ENCODE peak calls at places on chromosomes 5 and 9, in eight cellular contexts. D is breast epithelium; N is heart left ventricle; W is fibroblast of lung; H is CD4-positive, CD25-positive, alpha-beta regulatory T cell; Q is CD8-positive, alpha-beta T cell; K is hepatocyte; Y is left lung. T is an unnamed sample. For H3K9me3 and H3K4me1, the result is how much of the 10 kb centered on the place peaks cover.

GRCh38 chr9:115595951-115596742 is 478.2 kb upstream of the TNC start:
- DNase-seq in Q (no peak), Y (no peak), W (peak), H (no peak), K (no peak), N (no peak), D (no peak), T (no peak)

GRCh38 chr5:94884294-94884693 is 265.8 kb downstream of the SLF1 start:
- DNase-seq in H (no peak), Y (no peak), N (no peak), K (no peak), W (no peak), D (no peak), Q (no peak), T (no peak)

GRCh38 chr5:103891151-103891550 is 328.6 kb upstream of the NUDT12 start:
- DNase-seq in Q (no peak), H (no peak), K (no peak), D (no peak), Y (no peak), N (no peak), W (peak), T (no peak)

GRCh38 chr9:77018058-77019009 is 1.1 kb upstream of the FOXB2 start:
- DNase-seq in H (no peak), N (no peak), Q (no peak), D (no peak), Y (no peak), K (no peak), W (no peak), T (no peak)

GRCh38 chr9:106286249-106286648 is 576.7 kb upstream of the ZNF462 start:
- DNase-seq in Q (no peak), D (no peak), K (peak), W (peak), Y (no peak), H (no peak), N (no peak), T (peak)

GRCh38 chr9:123814526-123814925 is 115.4 kb downstream of the DENND1A start:
- DNase-seq in H (no peak), D (no peak), N (no peak), Q (no peak), K (no peak), Y (no peak), W (no peak), T (no peak)

GRCh38 chr5:28927559-28928326 is 1889.4 kb upstream of the CDH9 start:
- DNase-seq in N (no peak), Q (no peak), D (no peak), H (no peak), K (no peak), Y (peak), W (no peak), T (no peak)

GRCh38 chr5:138077064-138077696 is 6.7 kb upstream of the WNT8A start:
- DNase-seq in D (no peak), Y (no peak), N (no peak), K (peak), Q (peak), W (peak), H (peak), T (peak)

GRCh38 chr9:76733096-76733495 is 31.1 kb upstream of the PCA3 start:
- DNase-seq in D (no peak), W (no peak), H (no peak), Y (no peak), N (no peak), Q (no peak), K (no peak), T (no peak)

GRCh38 chr9:86034863-86035734 is 64.3 kb downstream of the GOLM1 start:
- DNase-seq in W (peak), H (peak), Q (no peak), D (no peak), K (peak), Y (no peak), N (no peak), T (peak)

GRCh38 chr5:173765030-173765644 is 123.0 kb upstream of the CPEB4 start:
- DNase-seq in H (no peak), D (no peak), Q (no peak), Y (no peak), W (no peak), N (no peak), K (no peak), T (no peak)

GRCh38 chr9:130053504-130054427 is at the start of gene GPR107:
- DNase-seq in Q (peak), D (peak), N (peak), K (peak), Y (peak), H (peak), W (peak), T (peak)

GRCh38 chr9:37156781-37157356 is 36.5 kb downstream of the ZCCHC7 start:
- DNase-seq in N (no peak), Q (no peak), H (no peak), D (no peak), K (no peak), W (no peak), Y (no peak), T (no peak)

GRCh38 chr9:137241490-137242328 is 622 bp downstream of the TUBB4B start:
- DNase-seq in N (peak), H (peak), Y (peak), W (peak), Q (peak), D (no peak), K (peak), T (no peak)

GRCh38 chr9:98097836-98098235 is 21.2 kb downstream of the TRIM14 start:
- DNase-seq in K (peak), Y (no peak), Q (no peak), W (no peak), H (peak), N (no peak), D (peak), T (no peak)

GRCh38 chr9:26870292-26870691 is 22.3 kb downstream of the CAAP1 start:
- DNase-seq in H (no peak), D (no peak), K (peak), N (no peak), W (no peak), Y (no peak), Q (no peak), T (no peak)

GRCh38 chr5:134874831-134875655 is 872 bp downstream of the TXNDC15 start:
- DNase-seq in Y (no peak), D (no peak), H (peak), N (peak), W (peak), Q (no peak), K (peak), T (peak)

GRCh38 chr9:73074176-73074708 is 77.4 kb upstream of the ANXA1 start:
- DNase-seq in H (no peak), Q (no peak), W (no peak), N (no peak), K (no peak), Y (no peak), D (no peak), T (no peak)

GRCh38 chr9:91746904-91747303 is 203.1 kb downstream of the ROR2 start:
- DNase-seq in W (peak), N (no peak), H (no peak), Y (no peak), K (peak), Q (no peak), D (no peak), T (no peak)

GRCh38 chr5:133154274-133155088 is 102.7 kb downstream of the HSPA4 start:
- DNase-seq in D (no peak), N (no peak), Y (no peak), W (no peak), K (no peak), H (no peak), Q (no peak), T (no peak)

GRCh38 chr5:59002162-59002825 is 419.4 kb downstream of the RAB3C start:
- DNase-seq in Y (no peak), K (no peak), D (no peak), N (no peak), Q (no peak), W (no peak), H (no peak), T (no peak)

GRCh38 chr9:96884443-96884842 is 30.1 kb upstream of the ZNF782 start:
- DNase-seq in D (no peak), H (no peak), Y (no peak), W (peak), N (no peak), Q (no peak), K (peak), T (no peak)

GRCh38 chr9:94140791-94141790 is 56.8 kb downstream of the PTPDC1 start:
- DNase-seq in H (no peak), K (no peak), N (peak), D (no peak), Y (no peak), Q (no peak), W (peak), T (no peak)

GRCh38 chr9:35035851-35036701 is 36.3 kb downstream of the VCP start:
- DNase-seq in D (no peak), N (peak), Q (no peak), Y (peak), K (no peak), W (peak), H (peak), T (no peak)

GRCh38 chr5:67215592-67216471 is 19.2 kb upstream of the CD180 start:
- DNase-seq in Q (peak), Y (peak), N (peak), W (peak), K (peak), H (peak), D (peak), T (no peak)

DNA sequence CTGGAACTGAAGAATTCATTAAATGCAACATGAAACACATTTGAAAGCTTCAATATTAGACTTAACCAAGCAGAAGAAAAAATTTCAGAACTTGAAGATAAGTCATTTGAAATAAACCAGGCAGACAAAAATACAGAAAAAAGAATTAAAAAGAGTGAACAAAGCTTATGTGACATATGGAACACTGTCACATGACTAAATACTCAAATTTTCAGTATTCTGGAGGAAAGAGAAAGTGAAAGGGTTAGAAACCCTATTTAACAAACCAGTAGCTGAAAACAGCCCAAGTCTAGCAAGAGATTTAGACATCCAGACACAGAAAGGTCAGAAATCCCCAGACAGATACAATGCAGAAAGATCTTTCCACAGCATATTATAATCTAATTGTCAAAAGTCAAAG is 37.1 kb upstream of the SH3TC2 start:
- DNase-seq in D (no peak), Q (no peak), K (no peak), H (peak), N (no peak), W (no peak), Y (no peak), T (no peak)
- H3K9me3 ChIP-seq in D (under half), Q (under half), K (under half), H (under half), N (under half), W (under half), Y (under half), T (under half)

GRCh38 chr9:113525831-113526230 is 62.3 kb downstream of the RGS3 start:
- DNase-seq in W (no peak), N (peak), H (no peak), Y (no peak), Q (no peak), D (no peak), K (no peak), T (no peak)
- H3K4me1 ChIP-seq in W (under half), N (half or more), H (under half), Y (under half), Q (half or more), D (under half), K (half or more), T (under half)

DNA sequence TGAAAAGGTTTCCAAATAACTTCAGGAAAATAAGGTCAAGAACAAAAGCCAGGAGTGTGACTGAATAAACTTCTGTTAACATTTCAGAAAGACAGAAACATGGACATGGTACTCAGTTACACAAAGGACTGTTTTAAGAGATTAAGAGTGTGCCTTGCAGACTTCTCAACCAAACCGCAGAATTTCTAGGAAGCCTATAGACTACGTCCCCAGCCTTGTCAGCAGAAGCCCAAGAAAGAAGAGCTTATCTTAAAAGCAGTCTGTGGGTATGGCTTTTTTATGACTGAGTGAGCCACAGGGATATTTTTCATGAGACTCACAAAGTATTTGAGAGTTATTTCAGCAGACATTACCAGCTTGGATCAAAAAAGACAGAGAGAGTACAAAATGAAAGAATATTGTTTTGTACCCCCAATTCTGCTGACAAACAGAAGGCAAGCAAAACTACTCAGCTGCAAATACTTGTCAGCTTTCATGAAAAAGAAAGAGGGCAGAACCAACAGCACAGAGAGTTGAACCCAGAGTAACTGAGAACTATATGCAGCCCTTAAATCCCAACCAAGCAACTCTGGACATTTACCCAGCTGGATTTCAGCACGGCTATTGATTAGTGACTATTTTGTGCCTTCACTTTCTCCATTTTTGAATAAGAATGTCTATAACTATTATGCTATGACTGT is 711.0 kb upstream of the CTNND2 start:
- DNase-seq in K (no peak), D (no peak), N (no peak), W (no peak), H (no peak), Q (no peak), Y (no peak), T (no peak)
- H3K9me3 ChIP-seq in K (under half), D (under half), N (under half), W (under half), H (under half), Q (under half), Y (half or more), T (under half)

GRCh38 chr5:157026789-157027424 is 32.0 kb downstream of the HAVCR1 start:
- DNase-seq in N (no peak), Y (no peak), K (peak), D (no peak), W (no peak), H (peak), Q (no peak), T (peak)

GRCh38 chr5:157029457-157029856 is 29.5 kb downstream of the HAVCR1 start:
- DNase-seq in W (no peak), Q (no peak), Y (no peak), D (no peak), N (no peak), K (no peak), H (no peak), T (no peak)

GRCh38 chr5:157024213-157024959 is 34.5 kb downstream of the HAVCR1 start:
- DNase-seq in W (no peak), N (no peak), Q (no peak), K (no peak), Y (no peak), H (no peak), D (no peak), T (no peak)

GRCh38 chr5:157022002-157022401 is 36.9 kb downstream of the HAVCR1 start:
- DNase-seq in W (no peak), N (no peak), D (no peak), Q (no peak), H (no peak), K (no peak), Y (no peak), T (no peak)

GRCh38 chr5:157025093-157025698 is 33.7 kb downstream of the HAVCR1 start:
- DNase-seq in K (no peak), D (no peak), Q (peak), W (no peak), N (no peak), H (peak), Y (no peak), T (no peak)
- H3K4me1 ChIP-seq in K (under half), D (under half), Q (under half), W (under half), N (under half), H (under half), Y (under half), T (under half)

GRCh38 chr5:2703041-2703440 is 48.4 kb downstream of the IRX2 start:
- DNase-seq in N (no peak), Q (no peak), Y (no peak), W (no peak), K (no peak), H (no peak), D (no peak), T (no peak)

GRCh38 chr5:2703615-2704014 is 47.9 kb downstream of the IRX2 start:
- DNase-seq in N (no peak), H (no peak), W (no peak), D (no peak), Y (no peak), Q (no peak), K (no peak), T (no peak)

GRCh38 chr5:2705861-2706260 is 45.6 kb downstream of the IRX2 start:
- DNase-seq in H (no peak), N (no peak), Y (no peak), K (no peak), D (no peak), W (no peak), Q (no peak), T (no peak)

GRCh38 chr5:2704111-2704510 is 47.4 kb downstream of the IRX2 start:
- DNase-seq in H (no peak), D (no peak), K (no peak), Q (no peak), W (no peak), N (no peak), Y (no peak), T (no peak)

GRCh38 chr5:2704806-2705645 is 46.5 kb downstream of the IRX2 start:
- DNase-seq in N (no peak), D (no peak), K (no peak), Y (no peak), Q (no peak), H (no peak), W (no peak), T (no peak)
- H3K9me3 ChIP-seq in N (under half), D (under half), K (under half), Y (under half), Q (under half), H (under half), W (under half), T (under half)

DNA sequence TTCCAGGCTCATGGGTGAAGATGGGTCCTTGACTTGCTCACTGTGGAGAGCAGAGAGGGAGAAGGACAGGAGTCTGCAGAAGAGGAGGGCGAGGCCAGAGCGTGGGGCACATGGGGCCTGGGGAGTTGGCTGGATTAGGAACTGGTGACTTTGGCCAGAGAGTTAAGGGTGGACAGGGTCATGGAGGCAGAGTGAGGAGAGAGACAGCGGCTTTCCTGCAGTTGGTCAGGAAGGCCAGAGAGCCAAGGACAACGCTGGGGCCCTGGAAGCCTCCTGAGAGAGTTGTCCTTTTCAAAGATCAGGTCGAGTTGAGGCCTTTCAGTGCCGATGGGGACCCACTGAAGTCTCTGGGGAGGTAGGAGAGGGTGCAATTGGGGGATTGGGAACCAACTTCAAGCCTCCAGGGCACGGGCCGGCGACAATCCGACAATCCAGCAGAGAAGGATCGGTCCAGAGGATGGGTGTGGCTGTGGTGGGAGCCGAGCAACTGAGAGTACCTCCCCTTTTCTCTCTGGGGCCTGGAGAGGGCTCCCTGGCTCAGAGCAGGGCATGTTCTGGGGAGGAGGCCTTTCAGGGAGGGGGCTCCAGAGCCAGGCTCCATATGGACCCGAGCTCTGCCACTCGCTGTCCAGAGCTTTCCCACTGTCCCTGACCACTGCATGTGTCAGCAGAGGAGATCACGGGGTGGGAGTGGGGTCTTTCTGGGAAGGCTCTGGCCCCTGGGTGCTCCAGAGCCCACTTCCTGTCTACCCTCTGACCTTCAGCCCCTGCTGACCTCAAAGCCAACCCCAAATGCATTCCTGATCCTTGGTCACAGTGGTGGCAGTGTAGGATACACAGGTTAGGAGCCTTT is 7.5 kb upstream of the PHYHD1 start:
- DNase-seq in W (no peak), H (no peak), D (no peak), K (no peak), Q (no peak), Y (no peak), N (no peak), T (no peak)
- H3K4me1 ChIP-seq in W (under half), H (under half), D (under half), K (under half), Q (half or more), Y (half or more), N (half or more), T (under half)

DNA sequence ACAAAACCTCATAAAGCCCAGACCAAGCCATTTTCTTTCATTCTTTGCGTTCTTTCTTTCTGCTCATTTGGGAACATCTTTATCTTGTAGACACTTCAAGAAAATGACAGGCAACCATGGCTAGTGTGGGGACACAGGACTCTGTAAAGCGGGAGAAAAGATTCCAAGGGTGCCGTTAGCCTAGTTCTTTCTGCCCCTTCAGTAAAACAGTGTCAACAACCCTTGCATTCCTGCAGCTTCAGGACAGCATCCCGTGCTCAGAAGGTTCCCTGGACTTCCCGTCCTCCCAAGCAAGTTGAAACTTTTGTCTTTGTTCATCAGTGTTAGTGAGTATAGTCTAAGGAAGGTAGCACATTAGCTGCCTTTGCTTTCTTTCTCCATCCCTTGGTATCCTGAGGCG is 41.9 kb downstream of the TAS2R1 start:
- DNase-seq in H (no peak), N (no peak), Y (no peak), Q (no peak), K (no peak), W (no peak), D (no peak), T (no peak)
- H3K9me3 ChIP-seq in H (under half), N (under half), Y (under half), Q (under half), K (under half), W (under half), D (under half), T (under half)

DNA sequence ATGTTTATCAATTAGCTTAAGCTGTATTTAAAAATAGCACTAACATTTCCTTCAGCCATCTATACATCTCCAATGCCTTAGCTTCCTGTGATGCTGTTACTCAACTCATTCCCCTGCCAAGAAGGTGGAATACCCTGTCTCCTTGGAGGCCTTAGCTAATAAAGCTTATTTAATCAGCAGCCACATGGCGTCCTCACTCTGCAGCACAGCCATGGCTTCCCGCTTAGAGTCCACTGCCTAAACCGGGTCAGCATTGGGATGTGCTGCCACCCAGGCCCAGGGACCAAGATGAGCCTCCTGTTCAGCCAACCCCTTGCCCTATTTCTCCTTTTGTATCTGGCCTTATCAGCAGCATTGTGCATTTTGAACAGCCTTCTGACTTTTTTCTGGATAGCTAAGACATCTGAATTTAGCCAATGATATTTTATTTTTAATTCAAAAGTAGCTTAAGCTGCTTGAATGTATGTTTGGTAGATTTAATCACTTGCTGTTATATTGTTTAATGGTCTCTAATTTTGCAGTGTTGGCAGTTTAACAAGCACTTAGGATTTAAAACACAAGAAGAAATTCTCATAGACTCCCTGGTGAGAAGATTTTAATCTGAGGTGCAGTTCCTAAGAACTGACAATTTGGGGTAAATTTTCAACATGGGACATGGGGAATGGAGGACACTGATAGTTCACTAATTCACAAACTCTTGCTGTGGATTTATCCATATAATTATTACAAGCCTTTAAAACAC is 113.0 kb downstream of the RPS23 start:
- DNase-seq in N (no peak), H (no peak), W (peak), Q (no peak), D (no peak), K (peak), Y (peak), T (no peak)
- H3K4me1 ChIP-seq in N (under half), H (under half), W (under half), Q (under half), D (under half), K (under half), Y (under half), T (under half)